ENCODE peak calls at places on chromosomes 13 and 19, in eight cellular contexts. One of them, this sample, is unnamed.

GRCh38 chr13:20669162-20669561 is 34.3 kb upstream of the IL17D start:
- DNase-seq in NCI-H1092: no peak
- DNase-seq in fibroblast of the conjunctiva: no peak
- DNase-seq in CD8-positive, alpha-beta memory T cell: no peak
- DNase-seq in A549: no peak
- DNase-seq in HTR-8/SVneo: no peak
- DNase-seq in stimulated activated naive CD8-positive, alpha-beta T cell treated with anti-CD3 and anti-CD28 coated beads, Interleukin-15, amount 100 ng/mL, for 72 hours: no peak
- DNase-seq in DMS53: no peak
- DNase-seq in this sample: no peak

GRCh38 chr13:48412881-48413351 is at the start of gene LPAR6:
- DNase-seq in NCI-H1092: no peak
- DNase-seq in fibroblast of the conjunctiva: no peak
- DNase-seq in CD8-positive, alpha-beta memory T cell: peak; percentile 23
- DNase-seq in A549: peak; percentile 68
- DNase-seq in HTR-8/SVneo: peak; percentile 7
- DNase-seq in stimulated activated naive CD8-positive, alpha-beta T cell treated with anti-CD3 and anti-CD28 coated beads, Interleukin-15, amount 100 ng/mL, for 72 hours: no peak
- DNase-seq in DMS53: no peak
- DNase-seq in this sample: no peak

GRCh38 chr19:55352040-55352439 is 2.5 kb downstream of the COX6B2 start:
- DNase-seq in NCI-H1092: no peak
- DNase-seq in fibroblast of the conjunctiva: no peak
- DNase-seq in CD8-positive, alpha-beta memory T cell: no peak
- DNase-seq in A549: no peak
- DNase-seq in HTR-8/SVneo: no peak
- DNase-seq in stimulated activated naive CD8-positive, alpha-beta T cell treated with anti-CD3 and anti-CD28 coated beads, Interleukin-15, amount 100 ng/mL, for 72 hours: no peak
- DNase-seq in DMS53: no peak
- DNase-seq in this sample: no peak

GRCh38 chr19:21841081-21841783 is 5.2 kb upstream of the ZNF43 start:
- DNase-seq in NCI-H1092: no peak
- DNase-seq in fibroblast of the conjunctiva: no peak
- DNase-seq in CD8-positive, alpha-beta memory T cell: no peak
- DNase-seq in A549: no peak
- DNase-seq in HTR-8/SVneo: no peak
- DNase-seq in stimulated activated naive CD8-positive, alpha-beta T cell treated with anti-CD3 and anti-CD28 coated beads, Interleukin-15, amount 100 ng/mL, for 72 hours: no peak
- DNase-seq in DMS53: peak; percentile 4
- DNase-seq in this sample: no peak

GRCh38 chr19:41872775-41873647 is 4.1 kb upstream of the CD79A start:
- DNase-seq in NCI-H1092: no peak
- DNase-seq in fibroblast of the conjunctiva: peak; percentile 33
- DNase-seq in CD8-positive, alpha-beta memory T cell: peak; percentile 69
- DNase-seq in A549: peak; percentile 94
- DNase-seq in HTR-8/SVneo: peak; percentile 62
- DNase-seq in stimulated activated naive CD8-positive, alpha-beta T cell treated with anti-CD3 and anti-CD28 coated beads, Interleukin-15, amount 100 ng/mL, for 72 hours: no peak
- DNase-seq in DMS53: peak; percentile 97
- DNase-seq in this sample: peak; percentile 59

GRCh38 chr19:31290926-31291590 is 58.2 kb downstream of the TSHZ3 start:
- DNase-seq in NCI-H1092: no peak
- DNase-seq in fibroblast of the conjunctiva: no peak
- DNase-seq in CD8-positive, alpha-beta memory T cell: no peak
- DNase-seq in A549: no peak
- DNase-seq in HTR-8/SVneo: no peak
- DNase-seq in stimulated activated naive CD8-positive, alpha-beta T cell treated with anti-CD3 and anti-CD28 coated beads, Interleukin-15, amount 100 ng/mL, for 72 hours: no peak
- DNase-seq in DMS53: no peak
- DNase-seq in this sample: no peak

GRCh38 chr19:33514885-33515485 is 6.6 kb downstream of the PEPD start:
- DNase-seq in NCI-H1092: no peak
- DNase-seq in fibroblast of the conjunctiva: no peak
- DNase-seq in CD8-positive, alpha-beta memory T cell: no peak
- DNase-seq in A549: no peak
- DNase-seq in HTR-8/SVneo: no peak
- DNase-seq in stimulated activated naive CD8-positive, alpha-beta T cell treated with anti-CD3 and anti-CD28 coated beads, Interleukin-15, amount 100 ng/mL, for 72 hours: no peak
- DNase-seq in DMS53: no peak
- DNase-seq in this sample: no peak

GRCh38 chr13:79988573-79988972 is 352.4 kb downstream of the SPRY2 start:
- DNase-seq in NCI-H1092: no peak
- DNase-seq in fibroblast of the conjunctiva: peak; percentile 4
- DNase-seq in CD8-positive, alpha-beta memory T cell: no peak
- DNase-seq in A549: no peak
- DNase-seq in HTR-8/SVneo: no peak
- DNase-seq in stimulated activated naive CD8-positive, alpha-beta T cell treated with anti-CD3 and anti-CD28 coated beads, Interleukin-15, amount 100 ng/mL, for 72 hours: no peak
- DNase-seq in DMS53: no peak
- DNase-seq in this sample: no peak

GRCh38 chr13:96020155-96020575 is 33.0 kb downstream of the UGGT2 start:
- DNase-seq in NCI-H1092: peak; percentile 38
- DNase-seq in fibroblast of the conjunctiva: peak; percentile 68
- DNase-seq in CD8-positive, alpha-beta memory T cell: no peak
- DNase-seq in A549: peak; percentile 67
- DNase-seq in HTR-8/SVneo: peak; percentile 10
- DNase-seq in stimulated activated naive CD8-positive, alpha-beta T cell treated with anti-CD3 and anti-CD28 coated beads, Interleukin-15, amount 100 ng/mL, for 72 hours: peak; percentile 10
- DNase-seq in DMS53: peak; percentile 59
- DNase-seq in this sample: no peak

GRCh38 chr19:33175886-33176669 is 18.1 kb upstream of the LRP3 start:
- DNase-seq in NCI-H1092: no peak
- DNase-seq in fibroblast of the conjunctiva: no peak
- DNase-seq in CD8-positive, alpha-beta memory T cell: no peak
- DNase-seq in A549: peak; percentile 75
- DNase-seq in HTR-8/SVneo: peak; percentile 26
- DNase-seq in stimulated activated naive CD8-positive, alpha-beta T cell treated with anti-CD3 and anti-CD28 coated beads, Interleukin-15, amount 100 ng/mL, for 72 hours: peak; percentile 30
- DNase-seq in DMS53: peak; percentile 78
- DNase-seq in this sample: no peak

This sample was measured in NCI-H2107.